ENCODE peak calls at places on chromosomes 5 and 9, in four cellular contexts. I is transverse colon, T is neuronal stem cell, B is cardiac muscle cell. R is an unnamed sample.

GRCh38 chr5:158770506-158770905 is 329.2 kb downstream of the EBF1 start:
- DNase-seq in I (no peak), T (no peak), B (peak; percentile 62), R (no peak)

GRCh38 chr5:10448754-10449345 is 7.2 kb downstream of the ROPN1L start:
- DNase-seq in I (no peak), T (no peak), B (no peak), R (no peak)

GRCh38 chr9:108101410-108101809 is 611.8 kb upstream of the KLF4 start:
- DNase-seq in I (no peak), T (no peak), B (no peak), R (no peak)

GRCh38 chr5:68644971-68645370 is 429.4 kb downstream of the PIK3R1 start:
- DNase-seq in I (no peak), T (no peak), B (no peak), R (no peak)

GRCh38 chr9:135414293-135414692 is 65.3 kb upstream of the PPP1R26 start:
- DNase-seq in I (no peak), T (no peak), B (no peak), R (no peak)

GRCh38 chr9:71253021-71253420 is 131.6 kb upstream of the TRPM3 start:
- DNase-seq in I (no peak), T (no peak), B (no peak), R (no peak)

GRCh38 chr9:35864695-35865255 is 5.4 kb downstream of the OR13J1 start:
- DNase-seq in I (no peak), T (no peak), B (no peak), R (no peak)

GRCh38 chr5:95417971-95418370 is 26.8 kb downstream of the FAM81B start:
- DNase-seq in I (no peak), T (no peak), B (peak; percentile 7), R (no peak)

GRCh38 chr5:2681476-2681875 is 70.0 kb downstream of the IRX2 start:
- DNase-seq in I (no peak), T (no peak), B (no peak), R (no peak)

GRCh38 chr9:1871486-1872181 is 143.5 kb upstream of the SMARCA2 start:
- DNase-seq in I (no peak), T (peak; percentile 20), B (peak; percentile 12), R (no peak)

GRCh38 chr5:113147088-113147487 is 170.5 kb downstream of the DCP2 start:
- DNase-seq in I (no peak), T (no peak), B (peak; percentile 86), R (no peak)

GRCh38 chr5:176466245-176466871 is 18.2 kb downstream of the FAF2 start:
- DNase-seq in I (no peak), T (no peak), B (peak; percentile 80), R (no peak)

GRCh38 chr5:135696317-135696716 is 117.5 kb upstream of the CXCL14 start:
- DNase-seq in I (no peak), T (no peak), B (no peak), R (no peak)

GRCh38 chr9:109751253-109751652 is 28.7 kb upstream of the PALM2AKAP2 start:
- DNase-seq in I (no peak), T (no peak), B (no peak), R (no peak)

DNA sequence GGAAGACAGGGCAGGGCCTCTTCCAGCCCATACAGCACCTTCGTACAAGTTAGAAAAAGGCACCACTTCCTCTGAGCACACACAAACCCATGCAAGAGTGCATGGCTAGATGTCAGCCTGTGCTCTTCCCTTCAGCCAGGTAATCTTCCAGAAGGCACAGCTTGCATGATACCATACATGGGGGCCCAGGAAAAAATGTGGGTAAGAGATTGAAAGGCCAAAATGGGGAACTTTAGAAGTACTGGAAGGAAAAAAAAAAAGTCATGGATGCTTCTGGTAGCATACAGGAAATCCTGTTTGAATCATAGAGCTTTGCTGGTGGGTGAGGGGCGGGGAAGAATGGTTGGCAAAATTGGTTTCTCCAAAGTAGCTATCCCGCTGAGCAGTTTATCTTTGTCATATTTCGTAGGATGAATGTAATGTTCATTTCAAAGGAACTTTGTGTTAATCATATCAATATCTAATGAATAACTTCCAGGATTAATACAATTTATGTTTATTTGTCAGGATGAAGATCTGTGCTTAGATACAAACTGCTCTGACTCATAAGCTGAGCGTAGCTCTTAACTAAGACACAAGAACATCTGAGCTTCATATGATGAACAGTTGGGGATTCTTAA is 78.2 kb upstream of the MAP3K1 start:
- DNase-seq in I (no peak), T (no peak), B (peak; percentile 15), R (no peak)
- H3K27ac ChIP-seq in I (no peak overlapping the region), T (no peak overlapping the region), B (peak overlapping the region; percentile 90), R (peak overlapping the region; percentile 60)

GRCh38 chr9:91035825-91036208 is 234.2 kb downstream of the SYK start:
- DNase-seq in I (no peak), T (no peak), B (no peak), R (no peak)
- H3K4me1 ChIP-seq in I (peaks cover 21% of the 10 kb centered on the region), T (peaks cover 13% of the 10 kb centered on the region), B (peaks cover 3% of the 10 kb centered on the region), R (peaks cover 21% of the 10 kb centered on the region)

GRCh38 chr9:8539681-8540197 is 740.2 kb upstream of the DMAC1 start:
- DNase-seq in I (no peak), T (no peak), B (no peak), R (no peak)
- H3K36me3 ChIP-seq in I (no peaks in the 10 kb centered on the region), T (no peaks in the 10 kb centered on the region), B (no peaks in the 10 kb centered on the region), R (no peaks in the 10 kb centered on the region)

GRCh38 chr5:180988011-180988410 is 635 bp upstream of the BTNL3 start:
- DNase-seq in I (peak; percentile 37), T (no peak), B (no peak), R (no peak)

GRCh38 chr5:180977852-180978251 is 10.8 kb upstream of the BTNL3 start:
- DNase-seq in I (no peak), T (no peak), B (no peak), R (no peak)

GRCh38 chr5:180976518-180976917 is 12.1 kb upstream of the BTNL3 start:
- DNase-seq in I (peak; percentile 22), T (no peak), B (no peak), R (no peak)

GRCh38 chr5:180982008-180982741 is 6.5 kb upstream of the BTNL3 start:
- DNase-seq in I (no peak), T (no peak), B (no peak), R (no peak)
- H3K27ac ChIP-seq in I (no peak overlapping the region), T (no peak overlapping the region), B (no peak overlapping the region), R (no peak overlapping the region)

GRCh38 chr5:139663207-139663606 is 15.1 kb downstream of the CXXC5 start:
- DNase-seq in I (no peak), T (no peak), B (no peak), R (no peak)
- H3K4me1 ChIP-seq in I (peaks cover 55% of the 10 kb centered on the region), T (peaks cover 36% of the 10 kb centered on the region), B (peaks cover 44% of the 10 kb centered on the region), R (peaks cover 76% of the 10 kb centered on the region)

DNA sequence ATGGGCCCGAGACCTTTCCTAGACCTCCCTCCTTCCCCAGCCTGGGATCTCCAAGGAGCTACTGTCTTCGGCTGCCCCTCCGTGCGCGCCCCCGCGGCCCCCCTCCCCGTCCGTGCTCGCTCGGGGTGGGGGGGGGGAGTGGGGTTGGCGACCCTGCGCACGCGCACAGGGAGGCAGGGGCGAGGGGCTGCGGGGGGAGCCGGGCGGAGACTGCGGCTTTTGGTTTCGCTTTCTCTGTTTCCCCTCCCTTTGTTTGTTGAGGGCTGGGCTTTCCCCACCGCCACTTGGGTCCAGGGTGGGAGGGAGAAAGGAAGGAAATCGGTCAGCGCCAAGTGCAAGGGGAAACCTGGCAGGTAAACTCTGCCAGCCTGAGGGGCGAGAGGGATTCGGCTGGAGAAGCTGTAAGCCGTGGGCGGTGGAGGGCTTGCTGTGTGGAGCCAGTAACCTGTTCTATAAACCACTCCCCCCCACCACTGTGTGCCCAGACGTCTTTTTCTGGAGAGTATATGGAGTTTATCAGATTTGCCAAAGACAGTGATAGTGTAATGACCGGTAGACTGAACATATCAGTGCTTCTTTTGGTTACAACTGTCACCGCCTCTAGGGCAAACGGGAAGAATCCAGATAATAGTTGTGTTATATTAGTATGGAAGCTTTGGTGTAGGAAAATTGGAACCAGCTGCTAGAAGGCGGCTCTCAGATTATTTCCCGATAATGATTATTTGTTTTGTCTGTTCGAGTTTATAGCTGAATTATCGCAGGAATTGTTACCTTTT is 687 bp downstream of the DNAJA1 start:
- DNase-seq in I (peak; percentile 73), T (no peak), B (peak; percentile 45), R (peak; percentile 80)
- H3K36me3 ChIP-seq in I (peaks cover 12% of the 10 kb centered on the region), T (peaks cover 74% of the 10 kb centered on the region), B (peaks cover 39% of the 10 kb centered on the region), R (peaks cover 43% of the 10 kb centered on the region)

DNA sequence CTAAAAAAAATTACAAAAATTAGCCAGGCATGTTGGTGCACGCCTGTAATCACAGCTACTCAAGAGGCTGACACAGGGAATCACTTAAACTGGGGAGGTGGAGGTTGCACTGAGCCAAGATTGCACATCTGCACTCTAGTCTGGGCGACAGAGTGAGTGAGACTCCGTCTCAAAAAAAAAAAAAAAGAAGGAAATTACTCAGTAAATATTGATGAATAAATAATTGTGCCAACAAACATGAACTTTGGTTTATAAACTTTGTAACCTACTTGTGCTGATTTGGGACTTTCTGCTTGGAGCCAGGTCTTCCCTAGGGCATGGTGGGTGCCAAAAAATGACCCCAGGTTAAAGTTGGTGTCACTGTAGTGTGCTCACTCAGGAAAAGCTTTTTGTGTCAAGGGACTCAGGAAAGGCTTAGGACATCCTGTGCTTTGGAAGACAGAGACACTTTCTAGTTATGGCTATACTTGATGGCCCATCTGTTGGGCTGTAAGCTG is 19.0 kb downstream of the ABLIM3 start:
- DNase-seq in I (no peak), T (no peak), B (no peak), R (no peak)
- H3K27ac ChIP-seq in I (no peak overlapping the region), T (no peak overlapping the region), B (no peak overlapping the region), R (no peak overlapping the region)

DNA sequence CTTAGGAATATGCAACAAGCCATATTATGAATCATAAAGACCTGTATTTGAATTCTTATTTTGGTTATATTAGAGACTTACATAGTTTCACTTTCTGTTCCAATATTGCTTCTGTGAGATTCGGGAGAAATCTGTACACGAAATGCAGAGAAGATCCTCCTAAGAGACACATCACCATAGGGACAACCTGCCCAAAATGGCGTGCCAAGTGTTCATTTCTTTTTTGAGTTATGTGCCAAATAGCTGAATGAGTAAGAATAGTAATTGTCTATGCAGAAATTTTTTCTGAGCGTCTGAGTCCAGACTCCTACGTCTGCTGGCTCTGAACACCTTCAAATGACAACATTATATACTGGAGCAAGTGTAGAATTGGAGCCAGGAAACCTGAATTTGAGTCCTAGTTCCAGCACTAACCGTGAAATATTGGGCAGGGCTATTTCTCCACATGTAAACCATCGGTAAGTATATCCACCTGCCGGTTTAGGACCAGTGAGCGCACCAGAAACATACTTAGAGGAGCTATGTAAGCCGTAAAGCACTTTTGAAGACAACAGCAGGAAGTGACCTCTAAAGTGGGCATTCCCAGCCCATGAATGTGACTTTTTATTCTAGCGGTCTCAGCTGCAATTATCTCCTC is 163.9 kb upstream of the DMRT1 start:
- DNase-seq in I (no peak), T (no peak), B (no peak), R (no peak)
- H3K4me1 ChIP-seq in I (peaks cover 12% of the 10 kb centered on the region), T (peaks cover 5% of the 10 kb centered on the region), B (peaks cover 7% of the 10 kb centered on the region), R (peaks cover 5% of the 10 kb centered on the region)

GRCh38 chr9:123005964-123006363 is 27.5 kb upstream of the GPR21 start:
- DNase-seq in I (no peak), T (no peak), B (no peak), R (no peak)

GRCh38 chr9:123007269-123007668 is 26.2 kb upstream of the GPR21 start:
- DNase-seq in I (no peak), T (no peak), B (no peak), R (no peak)

GRCh38 chr9:123011380-123011779 is 22.1 kb upstream of the GPR21 start:
- DNase-seq in I (no peak), T (no peak), B (no peak), R (no peak)

GRCh38 chr9:123011878-123012528 is 21.5 kb upstream of the GPR21 start:
- DNase-seq in I (no peak), T (no peak), B (peak; percentile 57), R (no peak)

GRCh38 chr9:123008909-123009308 is 24.6 kb upstream of the GPR21 start:
- DNase-seq in I (no peak), T (no peak), B (no peak), R (no peak)
- H3K36me3 ChIP-seq in I (peaks cover 12% of the 10 kb centered on the region), T (peaks cover 95% of the 10 kb centered on the region), B (peaks cover 14% of the 10 kb centered on the region), R (peaks cover 44% of the 10 kb centered on the region)